ENCODE peak calls at places on chromosome X, in nine cellular contexts. E, W, Q, J, R, U, L, F and G are unnamed samples.

GRCh38 chrX:110402091-110402854 is 43.6 kb downstream of the RTL9 start:
- DNase-seq in J (peak; percentile 26), R (no peak), L (no peak), E (peak; percentile 24), Q (no peak), W (peak; percentile 69), F (no peak), U (peak; percentile 40), G (peak; percentile 80)

GRCh38 chrX:131366387-131366786 is 77.3 kb upstream of the IGSF1 start:
- DNase-seq in Q (no peak), R (no peak), J (no peak), E (peak; percentile 1), U (no peak), W (peak; percentile 11), F (peak; percentile 33), L (no peak), G (no peak)

GRCh38 chrX:65522739-65523372 is 11.7 kb downstream of the LAS1L start:
- DNase-seq in R (no peak), Q (no peak), L (no peak), E (no peak), U (peak; percentile 55), W (peak; percentile 32), J (no peak), F (no peak), G (peak; percentile 64)

GRCh38 chrX:10892605-10893225 is 218.4 kb upstream of the HCCS start:
- DNase-seq in U (no peak), E (no peak), J (no peak), F (no peak), Q (no peak), L (no peak), W (no peak), R (no peak), G (no peak)

GRCh38 chrX:25968920-25969319 is 169.2 kb upstream of the MAGEB18 start:
- DNase-seq in J (no peak), E (no peak), U (no peak), Q (no peak), W (peak; percentile 27), R (no peak), F (peak; percentile 34), L (no peak), G (peak; percentile 2)

GRCh38 chrX:49879656-49880277 is 483 bp downstream of the USP27X start:
- DNase-seq in Q (no peak), L (no peak), U (no peak), F (peak; percentile 32), J (no peak), R (no peak), W (no peak), E (peak; percentile 5), G (no peak)

GRCh38 chrX:39822133-39822748 is 275.5 kb downstream of the BCOR start:
- DNase-seq in L (no peak), R (no peak), Q (no peak), W (no peak), J (no peak), F (no peak), U (no peak), E (no peak), G (no peak)

GRCh38 chrX:69237228-69237627 is 72.0 kb upstream of the PJA1 start:
- DNase-seq in F (no peak), U (no peak), W (no peak), J (no peak), E (no peak), L (no peak), R (no peak), Q (no peak), G (no peak)

GRCh38 chrX:55668084-55668483 is 44.9 kb downstream of the FOXR2 start:
- DNase-seq in Q (no peak), F (no peak), R (no peak), L (no peak), U (no peak), E (no peak), W (no peak), J (no peak), G (no peak)

GRCh38 chrX:153600032-153600373 is 1.1 kb upstream of the CCNQ start:
- DNase-seq in E (no peak), W (no peak), U (no peak), R (no peak), Q (no peak), F (no peak), L (no peak), J (no peak), G (no peak)

GRCh38 chrX:18664947-18665346 is 7.0 kb downstream of the RS1 start:
- DNase-seq in W (no peak), E (no peak), U (no peak), F (no peak), J (no peak), R (no peak), L (no peak), Q (no peak), G (no peak)
- TF ChIP-seq CTCF in W (no peak), E (no peak), U (peak; percentile 23), F (no peak), J (no peak), R (no peak), L (no peak), Q (no peak), G (no peak)

GRCh38 chrX:74421181-74422028 is at the start of gene SLC16A2:
- DNase-seq in J (peak; percentile 60), Q (peak; percentile 16), L (peak; percentile 80), R (peak; percentile 88), W (peak; percentile 80), U (peak; percentile 38), F (peak; percentile 67), E (peak; percentile 72), G (peak; percentile 71)

GRCh38 chrX:74422029-74422352 is 698 bp downstream of the SLC16A2 start:
- DNase-seq in U (no peak), F (no peak), L (no peak), R (no peak), W (no peak), J (no peak), E (no peak), Q (no peak), G (no peak)

GRCh38 chrX:74422576-74423288 is 1.4 kb downstream of the SLC16A2 start:
- DNase-seq in R (peak; percentile 88), L (peak; percentile 81), U (peak; percentile 19), Q (no peak), F (peak; percentile 63), J (no peak), E (no peak), W (peak; percentile 59), G (peak; percentile 50)

GRCh38 chrX:74420194-74421035 is 878 bp upstream of the SLC16A2 start:
- DNase-seq in E (peak; percentile 60), W (peak; percentile 56), Q (peak; percentile 31), R (peak; percentile 88), J (peak; percentile 30), F (peak; percentile 60), U (peak; percentile 11), L (peak; percentile 79), G (peak; percentile 59)

DNA sequence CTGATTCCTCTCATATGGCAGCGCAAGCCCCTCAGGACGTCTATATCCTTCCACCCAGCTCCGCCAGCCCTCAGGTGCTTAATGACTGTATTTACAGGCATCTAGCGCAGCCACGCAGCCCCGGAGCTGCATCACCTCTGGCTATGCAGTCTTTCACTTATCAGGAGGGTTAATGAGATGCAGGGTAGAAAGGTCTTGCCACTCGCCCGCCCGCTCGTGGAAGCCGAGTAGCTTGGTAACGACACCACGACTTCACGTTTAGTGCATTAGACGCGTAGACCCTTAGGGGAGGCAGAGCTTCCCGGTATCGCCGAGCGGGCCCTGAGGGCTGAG is 1.5 kb upstream of the SLC16A2 start:
- DNase-seq in U (no peak), J (no peak), F (peak; percentile 14), E (no peak), Q (no peak), R (no peak), L (no peak), W (no peak), G (no peak)
- H3K4me3 ChIP-seq in U (peak overlapping the region; percentile 59), J (peak overlapping the region; percentile 55), F (peak overlapping the region; percentile 40), E (peak overlapping the region; percentile 70), Q (peak overlapping the region; percentile 49), R (peak overlapping the region; percentile 41), L (peak overlapping the region; percentile 43), W (peak overlapping the region; percentile 29), G (peak overlapping the region; percentile 55)

GRCh38 chrX:72604112-72604511 is 31.5 kb upstream of the HDAC8 start:
- DNase-seq in F (no peak), L (no peak), Q (no peak), J (no peak), R (no peak), W (no peak), U (no peak), E (no peak), G (no peak)

GRCh38 chrX:72604705-72605104 is 32.1 kb upstream of the HDAC8 start:
- DNase-seq in F (no peak), W (no peak), Q (no peak), U (no peak), E (no peak), R (no peak), J (no peak), L (no peak), G (peak; percentile 7)

DNA sequence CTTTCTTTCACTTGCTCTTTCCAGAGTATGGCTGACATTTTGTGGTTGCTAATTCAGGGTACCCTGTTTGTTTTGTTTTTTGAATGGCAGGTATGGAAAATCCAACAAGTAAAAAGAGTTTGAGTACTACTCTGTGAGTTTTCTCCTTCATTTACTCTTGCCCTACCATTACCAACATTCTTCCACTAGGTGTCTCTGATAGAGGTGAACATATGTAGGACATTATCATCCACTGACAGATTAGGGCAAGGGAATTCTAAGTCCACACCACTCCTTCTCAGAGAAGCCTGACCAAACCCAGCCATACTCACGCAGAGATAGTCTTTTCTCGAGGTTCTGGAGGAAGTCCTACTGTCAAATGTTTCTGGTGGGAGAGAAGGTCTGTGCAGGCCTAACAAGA is 36.7 kb upstream of the HDAC8 start:
- DNase-seq in R (no peak), F (no peak), J (no peak), W (peak; percentile 12), U (no peak), L (no peak), Q (no peak), E (peak; percentile 13), G (peak; percentile 30)
- TF ChIP-seq CTCF in R (no peak), F (peak; percentile 24), J (no peak), W (peak; percentile 17), U (peak; percentile 33), L (no peak), Q (no peak), E (peak; percentile 36), G (peak; percentile 22)

GRCh38 chrX:626745-627509 is 3.7 kb upstream of the SHOX start:
- DNase-seq in R (no peak), F (no peak), U (no peak), E (no peak), W (no peak), Q (no peak), J (no peak), L (no peak), G (no peak)

GRCh38 chrX:627995-628394 is 2.6 kb upstream of the SHOX start:
- DNase-seq in L (no peak), U (no peak), R (no peak), E (no peak), J (no peak), F (no peak), W (no peak), Q (no peak), G (no peak)

GRCh38 chrX:629230-630006 is 1.2 kb upstream of the SHOX start:
- DNase-seq in U (no peak), J (no peak), L (no peak), E (no peak), W (no peak), F (no peak), Q (no peak), R (no peak), G (no peak)

GRCh38 chrX:625137-625691 is 5.4 kb upstream of the SHOX start:
- DNase-seq in E (no peak), U (no peak), J (no peak), W (no peak), L (no peak), F (no peak), Q (no peak), R (no peak), G (no peak)

GRCh38 chrX:627510-627964 is 3.1 kb upstream of the SHOX start:
- DNase-seq in J (no peak), Q (no peak), R (no peak), L (no peak), U (no peak), W (no peak), E (no peak), F (no peak), G (no peak)
- H3K4me3 ChIP-seq in J (no peak overlapping the region), Q (no peak overlapping the region), R (no peak overlapping the region), L (no peak overlapping the region), U (no peak overlapping the region), W (no peak overlapping the region), E (no peak overlapping the region), F (no peak overlapping the region), G (no peak overlapping the region)